ENCODE peak calls at places on chromosomes 5 and 9, in seven cellular contexts. One of them, this sample, is unnamed.
A peak's percentile ranks its signal among the peaks of the same experiment; 100 is the strongest.

GRCh38 chr9:129174724-129175514 is 3.1 kb downstream of the IER5L start:
- DNase-seq in uterus: peak; percentile 94
- DNase-seq in A549: peak; percentile 85
- DNase-seq in body of pancreas: peak; percentile 81
- DNase-seq in upper lobe of left lung: peak; percentile 81
- DNase-seq in HCT116: peak; percentile 65
- DNase-seq in esophagus squamous epithelium: no peak
- DNase-seq in this sample: peak; percentile 91

GRCh38 chr5:139495644-139496435 is 13.3 kb upstream of the STING1 start:
- DNase-seq in uterus: no peak
- DNase-seq in body of pancreas: no peak
- DNase-seq in esophagus squamous epithelium: no peak
- DNase-seq in A549: no peak
- DNase-seq in upper lobe of left lung: no peak
- DNase-seq in HCT116: no peak
- DNase-seq in this sample: no peak

GRCh38 chr9:127004946-127005769 is 90.6 kb downstream of the RALGPS1 start:
- DNase-seq in upper lobe of left lung: no peak
- DNase-seq in uterus: no peak
- DNase-seq in esophagus squamous epithelium: no peak
- DNase-seq in A549: no peak
- DNase-seq in HCT116: no peak
- DNase-seq in body of pancreas: no peak
- DNase-seq in this sample: peak; percentile 84

GRCh38 chr9:71010258-71010657 is 111.2 kb downstream of the TRPM3 start:
- DNase-seq in upper lobe of left lung: no peak
- DNase-seq in esophagus squamous epithelium: no peak
- DNase-seq in HCT116: no peak
- DNase-seq in uterus: no peak
- DNase-seq in A549: no peak
- DNase-seq in body of pancreas: no peak
- DNase-seq in this sample: no peak

GRCh38 chr5:84168841-84169240 is 215.8 kb downstream of the EDIL3 start:
- DNase-seq in HCT116: no peak
- DNase-seq in uterus: no peak
- DNase-seq in body of pancreas: no peak
- DNase-seq in upper lobe of left lung: no peak
- DNase-seq in esophagus squamous epithelium: no peak
- DNase-seq in A549: no peak
- DNase-seq in this sample: no peak

GRCh38 chr5:2598503-2598902 is 153.0 kb downstream of the IRX2 start:
- DNase-seq in esophagus squamous epithelium: no peak
- DNase-seq in upper lobe of left lung: no peak
- DNase-seq in body of pancreas: no peak
- DNase-seq in A549: no peak
- DNase-seq in uterus: no peak
- DNase-seq in HCT116: no peak
- DNase-seq in this sample: no peak

GRCh38 chr9:125541840-125542243 is 165.2 kb downstream of the MAPKAP1 start:
- DNase-seq in HCT116: no peak
- DNase-seq in A549: no peak
- DNase-seq in upper lobe of left lung: no peak
- DNase-seq in esophagus squamous epithelium: no peak
- DNase-seq in body of pancreas: no peak
- DNase-seq in uterus: no peak
- DNase-seq in this sample: peak; percentile 79

GRCh38 chr5:55222061-55222818 is 4.9 kb downstream of the MCIDAS start:
- DNase-seq in upper lobe of left lung: no peak
- DNase-seq in A549: no peak
- DNase-seq in body of pancreas: no peak
- DNase-seq in uterus: no peak
- DNase-seq in HCT116: no peak
- DNase-seq in esophagus squamous epithelium: no peak
- DNase-seq in this sample: no peak

DNA sequence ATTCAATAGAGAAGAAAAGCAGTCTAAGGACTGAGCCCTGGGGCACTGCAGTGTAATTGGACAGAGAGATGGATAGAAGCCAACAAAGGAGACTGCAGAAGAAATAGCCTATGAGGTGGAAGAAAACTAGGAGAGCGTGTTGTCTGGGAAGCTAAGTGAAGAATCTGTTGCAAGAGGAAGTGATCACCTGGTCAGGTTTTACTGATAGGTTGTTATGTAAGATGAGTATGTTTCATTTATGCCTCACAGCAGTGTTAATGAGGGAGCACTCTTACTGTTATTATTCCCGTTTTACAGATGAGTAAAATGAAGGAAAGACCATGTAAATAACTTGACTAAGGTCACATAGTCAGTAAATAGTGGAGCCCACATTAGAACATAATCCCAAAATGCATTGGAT is 80.0 kb upstream of the GRHPR start:
- DNase-seq in HCT116: no peak
- DNase-seq in esophagus squamous epithelium: no peak
- DNase-seq in A549: no peak
- DNase-seq in uterus: no peak
- DNase-seq in upper lobe of left lung: no peak
- DNase-seq in body of pancreas: no peak
- DNase-seq in this sample: no peak
- H3K27ac ChIP-seq in HCT116: no peak overlapping the region
- H3K27ac ChIP-seq in esophagus squamous epithelium: no peak overlapping the region
- H3K27ac ChIP-seq in A549: no peak overlapping the region
- H3K27ac ChIP-seq in uterus: no peak overlapping the region
- H3K27ac ChIP-seq in upper lobe of left lung: no peak overlapping the region
- H3K27ac ChIP-seq in body of pancreas: no peak overlapping the region
- H3K27ac ChIP-seq in this sample: no peak overlapping the region

DNA sequence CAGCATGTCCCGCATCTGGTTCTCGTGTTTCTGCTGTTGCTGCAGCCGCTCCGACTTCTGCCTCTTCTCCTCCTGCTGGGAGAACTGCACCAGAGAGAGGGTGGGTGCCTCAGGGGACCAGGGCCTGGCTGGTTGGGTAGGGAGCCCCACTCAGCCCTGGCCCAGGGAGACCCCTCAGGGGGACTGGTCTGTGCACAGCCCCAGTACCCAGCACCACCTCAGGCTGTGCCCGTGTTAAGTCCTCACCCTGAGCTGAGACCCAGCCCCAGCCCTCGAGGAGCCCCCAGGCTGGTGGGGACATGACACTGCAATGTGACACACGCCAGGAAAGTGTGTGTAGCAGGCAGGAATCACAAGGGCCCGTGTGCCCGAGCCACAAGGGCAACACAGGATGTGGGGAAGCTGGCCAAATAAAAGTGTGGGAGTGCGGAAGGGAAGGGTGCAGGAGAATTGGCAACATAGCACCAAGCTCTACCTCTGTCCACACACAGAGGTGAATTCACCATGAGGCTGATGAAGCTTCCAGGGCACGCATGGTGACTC is 48.2 kb upstream of the FBXW11 start:
- DNase-seq in upper lobe of left lung: no peak
- DNase-seq in body of pancreas: no peak
- DNase-seq in HCT116: no peak
- DNase-seq in A549: no peak
- DNase-seq in esophagus squamous epithelium: no peak
- DNase-seq in uterus: no peak
- DNase-seq in this sample: peak; percentile 11
- TF ChIP-seq POLR2A in upper lobe of left lung: no peak
- TF ChIP-seq POLR2A in body of pancreas: no peak
- TF ChIP-seq POLR2A in HCT116: no peak
- TF ChIP-seq POLR2A in A549: no peak
- TF ChIP-seq POLR2A in esophagus squamous epithelium: no peak
- TF ChIP-seq POLR2A in uterus: no peak
- TF ChIP-seq POLR2A in this sample: no peak

GRCh38 chr5:132417461-132417860 is 48.0 kb downstream of the SLC22A5 start:
- DNase-seq in uterus: no peak
- DNase-seq in body of pancreas: no peak
- DNase-seq in esophagus squamous epithelium: no peak
- DNase-seq in upper lobe of left lung: no peak
- DNase-seq in A549: no peak
- DNase-seq in HCT116: no peak
- DNase-seq in this sample: no peak

GRCh38 chr5:132417010-132417439 is 47.5 kb downstream of the SLC22A5 start:
- DNase-seq in A549: no peak
- DNase-seq in uterus: no peak
- DNase-seq in body of pancreas: no peak
- DNase-seq in HCT116: no peak
- DNase-seq in esophagus squamous epithelium: no peak
- DNase-seq in upper lobe of left lung: peak; percentile 60
- DNase-seq in this sample: no peak

GRCh38 chr5:132413567-132413966 is 44.1 kb downstream of the SLC22A5 start:
- DNase-seq in uterus: no peak
- DNase-seq in A549: no peak
- DNase-seq in esophagus squamous epithelium: no peak
- DNase-seq in HCT116: no peak
- DNase-seq in upper lobe of left lung: no peak
- DNase-seq in body of pancreas: no peak
- DNase-seq in this sample: no peak

GRCh38 chr5:132416306-132417009 is 46.9 kb downstream of the SLC22A5 start:
- DNase-seq in upper lobe of left lung: no peak
- DNase-seq in HCT116: no peak
- DNase-seq in esophagus squamous epithelium: no peak
- DNase-seq in A549: no peak
- DNase-seq in uterus: no peak
- DNase-seq in body of pancreas: no peak
- DNase-seq in this sample: no peak

GRCh38 chr5:132414634-132415377 is 45.3 kb downstream of the SLC22A5 start:
- DNase-seq in upper lobe of left lung: no peak
- DNase-seq in uterus: no peak
- DNase-seq in body of pancreas: no peak
- DNase-seq in A549: peak; percentile 60
- DNase-seq in HCT116: peak; percentile 67
- DNase-seq in esophagus squamous epithelium: no peak
- DNase-seq in this sample: no peak
- H3K27ac ChIP-seq in upper lobe of left lung: peak overlapping the region; percentile 99
- H3K27ac ChIP-seq in uterus: peak overlapping the region; percentile 94
- H3K27ac ChIP-seq in body of pancreas: peak overlapping the region; percentile 26
- H3K27ac ChIP-seq in A549: peak overlapping the region; percentile 61
- H3K27ac ChIP-seq in HCT116: peak overlapping the region; percentile 50
- H3K27ac ChIP-seq in esophagus squamous epithelium: peak overlapping the region; percentile 98
- H3K27ac ChIP-seq in this sample: peak overlapping the region; percentile 75

GRCh38 chr5:69372394-69372793 is 2.8 kb downstream of the RAD17 start:
- DNase-seq in esophagus squamous epithelium: no peak
- DNase-seq in uterus: no peak
- DNase-seq in HCT116: no peak
- DNase-seq in upper lobe of left lung: no peak
- DNase-seq in A549: no peak
- DNase-seq in body of pancreas: no peak
- DNase-seq in this sample: no peak

GRCh38 chr5:69369369-69370121 is at the start of the genes AK6, RAD17 and TAF9:
- DNase-seq in uterus: peak; percentile 91
- DNase-seq in esophagus squamous epithelium: peak; percentile 66
- DNase-seq in upper lobe of left lung: peak; percentile 95
- DNase-seq in body of pancreas: peak; percentile 92
- DNase-seq in A549: peak; percentile 90
- DNase-seq in HCT116: peak; percentile 83
- DNase-seq in this sample: peak; percentile 94

GRCh38 chr5:69378376-69378775 is 8.8 kb downstream of the RAD17 start:
- DNase-seq in HCT116: no peak
- DNase-seq in A549: no peak
- DNase-seq in body of pancreas: no peak
- DNase-seq in esophagus squamous epithelium: no peak
- DNase-seq in uterus: no peak
- DNase-seq in upper lobe of left lung: no peak
- DNase-seq in this sample: no peak

DNA sequence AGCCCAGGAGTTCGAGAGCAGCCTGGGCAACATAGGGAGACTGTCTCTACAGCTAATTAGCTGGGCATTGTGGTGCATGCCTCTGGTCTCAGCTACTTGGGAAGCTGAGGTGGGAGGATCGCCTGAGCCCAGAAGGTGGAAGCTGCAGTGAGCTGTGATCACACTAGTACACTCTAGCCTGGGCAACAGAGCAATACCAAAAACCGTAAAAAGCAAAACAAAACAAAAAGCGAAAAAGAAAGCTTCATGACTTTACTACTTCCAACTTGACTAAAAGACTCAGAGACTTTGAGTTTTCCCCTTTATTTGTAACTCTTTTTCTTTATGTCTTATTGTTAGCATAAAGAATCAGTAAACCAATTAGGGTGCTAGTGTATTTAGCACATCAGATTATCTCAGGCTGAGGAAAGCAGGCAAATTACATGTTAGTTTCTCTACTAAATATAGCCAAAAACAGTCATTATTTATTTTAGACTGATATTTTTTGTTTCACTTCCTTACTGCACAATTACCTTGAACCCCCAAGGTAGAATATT is 5.4 kb downstream of the RAD17 start:
- DNase-seq in esophagus squamous epithelium: no peak
- DNase-seq in upper lobe of left lung: no peak
- DNase-seq in body of pancreas: no peak
- DNase-seq in A549: no peak
- DNase-seq in HCT116: no peak
- DNase-seq in uterus: no peak
- DNase-seq in this sample: no peak
- TF ChIP-seq POLR2A in esophagus squamous epithelium: no peak
- TF ChIP-seq POLR2A in upper lobe of left lung: no peak
- TF ChIP-seq POLR2A in body of pancreas: no peak
- TF ChIP-seq POLR2A in A549: no peak
- TF ChIP-seq POLR2A in HCT116: no peak
- TF ChIP-seq POLR2A in uterus: no peak
- TF ChIP-seq POLR2A in this sample: no peak

GRCh38 chr9:13811876-13812275 is 502.1 kb downstream of the NFIB start:
- DNase-seq in HCT116: no peak
- DNase-seq in uterus: no peak
- DNase-seq in upper lobe of left lung: no peak
- DNase-seq in esophagus squamous epithelium: no peak
- DNase-seq in body of pancreas: no peak
- DNase-seq in A549: no peak
- DNase-seq in this sample: no peak

GRCh38 chr9:13817754-13818278 is 496.1 kb downstream of the NFIB start:
- DNase-seq in upper lobe of left lung: no peak
- DNase-seq in HCT116: no peak
- DNase-seq in body of pancreas: no peak
- DNase-seq in esophagus squamous epithelium: no peak
- DNase-seq in A549: no peak
- DNase-seq in uterus: no peak
- DNase-seq in this sample: no peak

GRCh38 chr9:13815001-13815400 is 498.9 kb downstream of the NFIB start:
- DNase-seq in HCT116: no peak
- DNase-seq in A549: no peak
- DNase-seq in upper lobe of left lung: no peak
- DNase-seq in esophagus squamous epithelium: no peak
- DNase-seq in uterus: no peak
- DNase-seq in body of pancreas: no peak
- DNase-seq in this sample: no peak

DNA sequence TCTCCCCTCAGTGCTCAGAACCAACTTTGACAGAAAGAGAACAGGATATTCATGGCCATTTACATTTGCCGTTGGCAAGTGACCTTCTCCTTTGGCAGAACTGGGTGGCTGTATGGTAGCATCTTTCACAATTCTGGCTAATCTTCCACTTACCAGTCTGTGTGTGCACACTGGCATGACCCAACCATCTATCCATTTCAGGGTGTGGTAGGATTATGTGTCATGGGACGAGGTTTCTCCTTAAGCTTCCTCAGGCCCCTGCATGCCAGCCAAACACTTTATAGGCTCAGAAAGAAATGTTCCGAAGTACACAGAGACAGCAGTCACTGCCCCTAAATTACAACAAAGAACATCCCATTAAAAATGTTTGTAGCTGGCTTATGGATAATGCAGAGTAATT is 497.1 kb downstream of the NFIB start:
- DNase-seq in esophagus squamous epithelium: no peak
- DNase-seq in upper lobe of left lung: no peak
- DNase-seq in body of pancreas: no peak
- DNase-seq in uterus: no peak
- DNase-seq in A549: no peak
- DNase-seq in HCT116: no peak
- DNase-seq in this sample: no peak
- H3K27ac ChIP-seq in esophagus squamous epithelium: peak overlapping the region; percentile 18
- H3K27ac ChIP-seq in upper lobe of left lung: no peak overlapping the region
- H3K27ac ChIP-seq in body of pancreas: no peak overlapping the region
- H3K27ac ChIP-seq in uterus: no peak overlapping the region
- H3K27ac ChIP-seq in A549: no peak overlapping the region
- H3K27ac ChIP-seq in HCT116: no peak overlapping the region
- H3K27ac ChIP-seq in this sample: no peak overlapping the region

GRCh38 chr5:37248970-37249819 is at the start of gene CPLANE1:
- DNase-seq in upper lobe of left lung: peak; percentile 82
- DNase-seq in esophagus squamous epithelium: peak; percentile 7
- DNase-seq in uterus: peak; percentile 73
- DNase-seq in HCT116: no peak
- DNase-seq in body of pancreas: peak; percentile 77
- DNase-seq in A549: peak; percentile 56
- DNase-seq in this sample: peak; percentile 75
- TF ChIP-seq POLR2A in upper lobe of left lung: peak; percentile 88
- TF ChIP-seq POLR2A in esophagus squamous epithelium: peak; percentile 41
- TF ChIP-seq POLR2A in uterus: peak; percentile 30
- TF ChIP-seq POLR2A in HCT116: peak; percentile 53
- TF ChIP-seq POLR2A in body of pancreas: peak; percentile 91
- TF ChIP-seq POLR2A in A549: peak; percentile 92
- TF ChIP-seq POLR2A in this sample: peak; percentile 89

This sample was measured in adrenal gland.